ENCODE peak calls at places on chromosomes 13 and 19, in six cellular contexts. One of them, this sample, is unnamed.
A peak's percentile ranks its signal among the peaks of the same experiment; 100 is the strongest.

GRCh38 chr13:98171806-98172569 is 5.1 kb downstream of the RNF113B start:
- DNase-seq in NCI-H774: no peak
- DNase-seq in stimulated activated CD8-positive, alpha-beta memory T cell treated with anti-CD3 and anti-CD28 coated beads, Interleukin-4, amount 100 ng/mL, for 1 hour: no peak
- DNase-seq in fibroblast of gingiva: peak; percentile 34
- DNase-seq in osteoblast: peak; percentile 84
- DNase-seq in T-helper 2 cell: no peak
- DNase-seq in this sample: no peak

GRCh38 chr19:49362926-49363264 is 679 bp upstream of the TEAD2 start:
- DNase-seq in fibroblast of gingiva: peak; percentile 46
- DNase-seq in T-helper 2 cell: no peak
- DNase-seq in osteoblast: peak; percentile 84
- DNase-seq in NCI-H774: no peak
- DNase-seq in stimulated activated CD8-positive, alpha-beta memory T cell treated with anti-CD3 and anti-CD28 coated beads, Interleukin-4, amount 100 ng/mL, for 1 hour: no peak
- DNase-seq in this sample: no peak

GRCh38 chr13:50124536-50125305 is 109.5 kb downstream of the KCNRG start:
- DNase-seq in NCI-H774: no peak
- DNase-seq in T-helper 2 cell: peak; percentile 81
- DNase-seq in osteoblast: peak; percentile 92
- DNase-seq in stimulated activated CD8-positive, alpha-beta memory T cell treated with anti-CD3 and anti-CD28 coated beads, Interleukin-4, amount 100 ng/mL, for 1 hour: peak; percentile 94
- DNase-seq in fibroblast of gingiva: peak; percentile 33
- DNase-seq in this sample: peak; percentile 98

GRCh38 chr19:29836409-29836825 is 24.6 kb downstream of the CCNE1 start:
- DNase-seq in NCI-H774: no peak
- DNase-seq in T-helper 2 cell: no peak
- DNase-seq in stimulated activated CD8-positive, alpha-beta memory T cell treated with anti-CD3 and anti-CD28 coated beads, Interleukin-4, amount 100 ng/mL, for 1 hour: no peak
- DNase-seq in osteoblast: no peak
- DNase-seq in fibroblast of gingiva: no peak
- DNase-seq in this sample: no peak

GRCh38 chr13:78993792-78994191 is 334.8 kb upstream of the OBI1 start:
- DNase-seq in stimulated activated CD8-positive, alpha-beta memory T cell treated with anti-CD3 and anti-CD28 coated beads, Interleukin-4, amount 100 ng/mL, for 1 hour: no peak
- DNase-seq in osteoblast: no peak
- DNase-seq in NCI-H774: no peak
- DNase-seq in fibroblast of gingiva: no peak
- DNase-seq in T-helper 2 cell: no peak
- DNase-seq in this sample: no peak

GRCh38 chr19:35346193-35347052 is 1.3 kb upstream of the FFAR1 start:
- DNase-seq in T-helper 2 cell: peak; percentile 42
- DNase-seq in fibroblast of gingiva: no peak
- DNase-seq in stimulated activated CD8-positive, alpha-beta memory T cell treated with anti-CD3 and anti-CD28 coated beads, Interleukin-4, amount 100 ng/mL, for 1 hour: peak; percentile 51
- DNase-seq in NCI-H774: no peak
- DNase-seq in osteoblast: no peak
- DNase-seq in this sample: peak; percentile 63

GRCh38 chr19:29952127-29952526 is 10.1 kb downstream of the URI1 start:
- DNase-seq in fibroblast of gingiva: no peak
- DNase-seq in osteoblast: no peak
- DNase-seq in stimulated activated CD8-positive, alpha-beta memory T cell treated with anti-CD3 and anti-CD28 coated beads, Interleukin-4, amount 100 ng/mL, for 1 hour: no peak
- DNase-seq in T-helper 2 cell: no peak
- DNase-seq in NCI-H774: no peak
- DNase-seq in this sample: no peak

GRCh38 chr19:58218899-58219298 is 9.8 kb upstream of the ZNF544 start:
- DNase-seq in NCI-H774: no peak
- DNase-seq in stimulated activated CD8-positive, alpha-beta memory T cell treated with anti-CD3 and anti-CD28 coated beads, Interleukin-4, amount 100 ng/mL, for 1 hour: no peak
- DNase-seq in osteoblast: peak; percentile 45
- DNase-seq in T-helper 2 cell: no peak
- DNase-seq in fibroblast of gingiva: no peak
- DNase-seq in this sample: peak; percentile 18

GRCh38 chr19:42252365-42253244 is 2.3 kb downstream of the ERF start:
- DNase-seq in NCI-H774: no peak
- DNase-seq in osteoblast: peak; percentile 97
- DNase-seq in fibroblast of gingiva: peak; percentile 55
- DNase-seq in stimulated activated CD8-positive, alpha-beta memory T cell treated with anti-CD3 and anti-CD28 coated beads, Interleukin-4, amount 100 ng/mL, for 1 hour: no peak
- DNase-seq in T-helper 2 cell: no peak
- DNase-seq in this sample: no peak

GRCh38 chr19:45079063-45079910 is at the start of gene GEMIN7:
- DNase-seq in NCI-H774: peak; percentile 59
- DNase-seq in T-helper 2 cell: peak; percentile 70
- DNase-seq in fibroblast of gingiva: peak; percentile 68
- DNase-seq in stimulated activated CD8-positive, alpha-beta memory T cell treated with anti-CD3 and anti-CD28 coated beads, Interleukin-4, amount 100 ng/mL, for 1 hour: peak; percentile 60
- DNase-seq in osteoblast: peak; percentile 99
- DNase-seq in this sample: peak; percentile 60

GRCh38 chr13:99903140-99903539 is 68.4 kb downstream of the ZIC5 start:
- DNase-seq in T-helper 2 cell: no peak
- DNase-seq in NCI-H774: no peak
- DNase-seq in fibroblast of gingiva: no peak
- DNase-seq in osteoblast: no peak
- DNase-seq in stimulated activated CD8-positive, alpha-beta memory T cell treated with anti-CD3 and anti-CD28 coated beads, Interleukin-4, amount 100 ng/mL, for 1 hour: no peak
- DNase-seq in this sample: no peak

GRCh38 chr19:30079200-30079599 is 137.2 kb downstream of the URI1 start:
- DNase-seq in osteoblast: peak; percentile 4
- DNase-seq in NCI-H774: no peak
- DNase-seq in fibroblast of gingiva: no peak
- DNase-seq in stimulated activated CD8-positive, alpha-beta memory T cell treated with anti-CD3 and anti-CD28 coated beads, Interleukin-4, amount 100 ng/mL, for 1 hour: no peak
- DNase-seq in T-helper 2 cell: no peak
- DNase-seq in this sample: no peak

GRCh38 chr13:64369121-64369520 is 2861.0 kb downstream of the PCDH9 start:
- DNase-seq in stimulated activated CD8-positive, alpha-beta memory T cell treated with anti-CD3 and anti-CD28 coated beads, Interleukin-4, amount 100 ng/mL, for 1 hour: no peak
- DNase-seq in osteoblast: no peak
- DNase-seq in fibroblast of gingiva: no peak
- DNase-seq in NCI-H774: no peak
- DNase-seq in T-helper 2 cell: no peak
- DNase-seq in this sample: no peak

GRCh38 chr13:22240716-22241115 is 569.8 kb downstream of the FGF9 start:
- DNase-seq in stimulated activated CD8-positive, alpha-beta memory T cell treated with anti-CD3 and anti-CD28 coated beads, Interleukin-4, amount 100 ng/mL, for 1 hour: no peak
- DNase-seq in NCI-H774: no peak
- DNase-seq in fibroblast of gingiva: no peak
- DNase-seq in T-helper 2 cell: no peak
- DNase-seq in osteoblast: no peak
- DNase-seq in this sample: no peak

GRCh38 chr13:75579529-75579928 is 29.9 kb downstream of the UCHL3 start:
- DNase-seq in osteoblast: no peak
- DNase-seq in NCI-H774: no peak
- DNase-seq in fibroblast of gingiva: no peak
- DNase-seq in stimulated activated CD8-positive, alpha-beta memory T cell treated with anti-CD3 and anti-CD28 coated beads, Interleukin-4, amount 100 ng/mL, for 1 hour: no peak
- DNase-seq in T-helper 2 cell: no peak
- DNase-seq in this sample: no peak

GRCh38 chr13:99392126-99392805 is 85.1 kb upstream of the GPR183 start:
- DNase-seq in NCI-H774: no peak
- DNase-seq in fibroblast of gingiva: no peak
- DNase-seq in stimulated activated CD8-positive, alpha-beta memory T cell treated with anti-CD3 and anti-CD28 coated beads, Interleukin-4, amount 100 ng/mL, for 1 hour: no peak
- DNase-seq in osteoblast: peak; percentile 37
- DNase-seq in T-helper 2 cell: no peak
- DNase-seq in this sample: no peak

GRCh38 chr13:72839831-72840426 is 58.0 kb downstream of the PIBF1 start:
- DNase-seq in osteoblast: peak; percentile 62
- DNase-seq in T-helper 2 cell: peak; percentile 11
- DNase-seq in stimulated activated CD8-positive, alpha-beta memory T cell treated with anti-CD3 and anti-CD28 coated beads, Interleukin-4, amount 100 ng/mL, for 1 hour: peak; percentile 3
- DNase-seq in fibroblast of gingiva: peak; percentile 37
- DNase-seq in NCI-H774: peak; percentile 10
- DNase-seq in this sample: peak; percentile 12

GRCh38 chr19:1624458-1624857 is 19.2 kb upstream of the UQCR11 start:
- DNase-seq in T-helper 2 cell: no peak
- DNase-seq in fibroblast of gingiva: peak; percentile 37
- DNase-seq in stimulated activated CD8-positive, alpha-beta memory T cell treated with anti-CD3 and anti-CD28 coated beads, Interleukin-4, amount 100 ng/mL, for 1 hour: no peak
- DNase-seq in NCI-H774: no peak
- DNase-seq in osteoblast: peak; percentile 97
- DNase-seq in this sample: no peak

GRCh38 chr13:71240906-71241305 is 626.1 kb downstream of the DACH1 start:
- DNase-seq in T-helper 2 cell: no peak
- DNase-seq in osteoblast: no peak
- DNase-seq in stimulated activated CD8-positive, alpha-beta memory T cell treated with anti-CD3 and anti-CD28 coated beads, Interleukin-4, amount 100 ng/mL, for 1 hour: no peak
- DNase-seq in fibroblast of gingiva: no peak
- DNase-seq in NCI-H774: no peak
- DNase-seq in this sample: no peak

GRCh38 chr19:1251503-1252220 is 3.3 kb downstream of the MIDN start:
- DNase-seq in osteoblast: no peak
- DNase-seq in T-helper 2 cell: no peak
- DNase-seq in NCI-H774: no peak
- DNase-seq in stimulated activated CD8-positive, alpha-beta memory T cell treated with anti-CD3 and anti-CD28 coated beads, Interleukin-4, amount 100 ng/mL, for 1 hour: no peak
- DNase-seq in fibroblast of gingiva: no peak
- DNase-seq in this sample: no peak

GRCh38 chr19:50207730-50208129 is 4.3 kb downstream of the MYH14 start:
- DNase-seq in NCI-H774: no peak
- DNase-seq in fibroblast of gingiva: no peak
- DNase-seq in osteoblast: no peak
- DNase-seq in T-helper 2 cell: no peak
- DNase-seq in stimulated activated CD8-positive, alpha-beta memory T cell treated with anti-CD3 and anti-CD28 coated beads, Interleukin-4, amount 100 ng/mL, for 1 hour: no peak
- DNase-seq in this sample: no peak